ENCODE peak calls at places on chromosome X, in five cellular contexts. One of them, this sample, is unnamed.

GRCh38 chrX:40931921-40932320 is 153.3 kb upstream of the USP9X start:
- DNase-seq in stimulated activated CD8-positive, alpha-beta memory T cell treated with anti-CD3 and anti-CD28 coated beads, Interleukin-7, amount 100 ng/mL, for 4 hours: no peak
- DNase-seq in hypothalamus: peak; percentile 0
- DNase-seq in astrocyte of the spinal cord: no peak
- DNase-seq in stimulated activated CD4-positive, alpha-beta T cell treated with anti-CD3 and anti-CD28 coated beads, TNF-alpha, amount 100 ng/mL, for 4 hours: no peak
- DNase-seq in this sample: no peak

GRCh38 chrX:40157228-40158035 is 59.7 kb upstream of the BCOR start:
- DNase-seq in astrocyte of the spinal cord: no peak
- DNase-seq in stimulated activated CD8-positive, alpha-beta memory T cell treated with anti-CD3 and anti-CD28 coated beads, Interleukin-7, amount 100 ng/mL, for 4 hours: no peak
- DNase-seq in stimulated activated CD4-positive, alpha-beta T cell treated with anti-CD3 and anti-CD28 coated beads, TNF-alpha, amount 100 ng/mL, for 4 hours: no peak
- DNase-seq in hypothalamus: no peak
- DNase-seq in this sample: no peak

GRCh38 chrX:112521658-112522057 is 158.1 kb downstream of the LHFPL1 start:
- DNase-seq in hypothalamus: no peak
- DNase-seq in stimulated activated CD8-positive, alpha-beta memory T cell treated with anti-CD3 and anti-CD28 coated beads, Interleukin-7, amount 100 ng/mL, for 4 hours: no peak
- DNase-seq in astrocyte of the spinal cord: no peak
- DNase-seq in stimulated activated CD4-positive, alpha-beta T cell treated with anti-CD3 and anti-CD28 coated beads, TNF-alpha, amount 100 ng/mL, for 4 hours: no peak
- DNase-seq in this sample: no peak

GRCh38 chrX:17405225-17405969 is 30.4 kb downstream of the NHS start:
- DNase-seq in stimulated activated CD8-positive, alpha-beta memory T cell treated with anti-CD3 and anti-CD28 coated beads, Interleukin-7, amount 100 ng/mL, for 4 hours: no peak
- DNase-seq in astrocyte of the spinal cord: no peak
- DNase-seq in stimulated activated CD4-positive, alpha-beta T cell treated with anti-CD3 and anti-CD28 coated beads, TNF-alpha, amount 100 ng/mL, for 4 hours: no peak
- DNase-seq in hypothalamus: no peak
- DNase-seq in this sample: no peak

GRCh38 chrX:128457674-128458073 is 405.5 kb upstream of the ACTRT1 start:
- DNase-seq in stimulated activated CD8-positive, alpha-beta memory T cell treated with anti-CD3 and anti-CD28 coated beads, Interleukin-7, amount 100 ng/mL, for 4 hours: no peak
- DNase-seq in astrocyte of the spinal cord: no peak
- DNase-seq in hypothalamus: no peak
- DNase-seq in stimulated activated CD4-positive, alpha-beta T cell treated with anti-CD3 and anti-CD28 coated beads, TNF-alpha, amount 100 ng/mL, for 4 hours: no peak
- DNase-seq in this sample: no peak

GRCh38 chrX:98194036-98194435 is 1310.3 kb downstream of the RPA4 start:
- DNase-seq in astrocyte of the spinal cord: no peak
- DNase-seq in stimulated activated CD8-positive, alpha-beta memory T cell treated with anti-CD3 and anti-CD28 coated beads, Interleukin-7, amount 100 ng/mL, for 4 hours: no peak
- DNase-seq in stimulated activated CD4-positive, alpha-beta T cell treated with anti-CD3 and anti-CD28 coated beads, TNF-alpha, amount 100 ng/mL, for 4 hours: no peak
- DNase-seq in hypothalamus: no peak
- DNase-seq in this sample: no peak

GRCh38 chrX:124289443-124289842 is 43.0 kb upstream of the TEX13D start:
- DNase-seq in hypothalamus: no peak
- DNase-seq in astrocyte of the spinal cord: no peak
- DNase-seq in stimulated activated CD8-positive, alpha-beta memory T cell treated with anti-CD3 and anti-CD28 coated beads, Interleukin-7, amount 100 ng/mL, for 4 hours: no peak
- DNase-seq in stimulated activated CD4-positive, alpha-beta T cell treated with anti-CD3 and anti-CD28 coated beads, TNF-alpha, amount 100 ng/mL, for 4 hours: no peak
- DNase-seq in this sample: no peak

GRCh38 chrX:74449322-74449936 is 28.1 kb downstream of the SLC16A2 start:
- DNase-seq in astrocyte of the spinal cord: peak; percentile 78
- DNase-seq in stimulated activated CD4-positive, alpha-beta T cell treated with anti-CD3 and anti-CD28 coated beads, TNF-alpha, amount 100 ng/mL, for 4 hours: peak; percentile 2
- DNase-seq in hypothalamus: no peak
- DNase-seq in stimulated activated CD8-positive, alpha-beta memory T cell treated with anti-CD3 and anti-CD28 coated beads, Interleukin-7, amount 100 ng/mL, for 4 hours: peak; percentile 3
- DNase-seq in this sample: no peak

GRCh38 chrX:21708116-21708515 is 49.8 kb downstream of the SMPX start:
- DNase-seq in stimulated activated CD8-positive, alpha-beta memory T cell treated with anti-CD3 and anti-CD28 coated beads, Interleukin-7, amount 100 ng/mL, for 4 hours: no peak
- DNase-seq in stimulated activated CD4-positive, alpha-beta T cell treated with anti-CD3 and anti-CD28 coated beads, TNF-alpha, amount 100 ng/mL, for 4 hours: no peak
- DNase-seq in hypothalamus: no peak
- DNase-seq in astrocyte of the spinal cord: no peak
- DNase-seq in this sample: peak; percentile 6

GRCh38 chrX:68929332-68930150 is 100.7 kb downstream of the EFNB1 start:
- DNase-seq in stimulated activated CD8-positive, alpha-beta memory T cell treated with anti-CD3 and anti-CD28 coated beads, Interleukin-7, amount 100 ng/mL, for 4 hours: no peak
- DNase-seq in hypothalamus: no peak
- DNase-seq in stimulated activated CD4-positive, alpha-beta T cell treated with anti-CD3 and anti-CD28 coated beads, TNF-alpha, amount 100 ng/mL, for 4 hours: no peak
- DNase-seq in astrocyte of the spinal cord: peak; percentile 81
- DNase-seq in this sample: peak; percentile 75

GRCh38 chrX:139429913-139430312 is 100.6 kb upstream of the F9 start:
- DNase-seq in hypothalamus: no peak
- DNase-seq in stimulated activated CD8-positive, alpha-beta memory T cell treated with anti-CD3 and anti-CD28 coated beads, Interleukin-7, amount 100 ng/mL, for 4 hours: no peak
- DNase-seq in astrocyte of the spinal cord: no peak
- DNase-seq in stimulated activated CD4-positive, alpha-beta T cell treated with anti-CD3 and anti-CD28 coated beads, TNF-alpha, amount 100 ng/mL, for 4 hours: no peak
- DNase-seq in this sample: no peak

GRCh38 chrX:110162867-110163266 is 155.0 kb downstream of the AMMECR1 start:
- DNase-seq in astrocyte of the spinal cord: no peak
- DNase-seq in stimulated activated CD8-positive, alpha-beta memory T cell treated with anti-CD3 and anti-CD28 coated beads, Interleukin-7, amount 100 ng/mL, for 4 hours: no peak
- DNase-seq in stimulated activated CD4-positive, alpha-beta T cell treated with anti-CD3 and anti-CD28 coated beads, TNF-alpha, amount 100 ng/mL, for 4 hours: no peak
- DNase-seq in hypothalamus: no peak
- DNase-seq in this sample: no peak

GRCh38 chrX:8730812-8731578 is 942 bp downstream of the ANOS1 start:
- DNase-seq in hypothalamus: no peak
- DNase-seq in astrocyte of the spinal cord: no peak
- DNase-seq in stimulated activated CD4-positive, alpha-beta T cell treated with anti-CD3 and anti-CD28 coated beads, TNF-alpha, amount 100 ng/mL, for 4 hours: no peak
- DNase-seq in stimulated activated CD8-positive, alpha-beta memory T cell treated with anti-CD3 and anti-CD28 coated beads, Interleukin-7, amount 100 ng/mL, for 4 hours: no peak
- DNase-seq in this sample: no peak

GRCh38 chrX:9862525-9862924 is 76.3 kb downstream of the SHROOM2 start:
- DNase-seq in hypothalamus: no peak
- DNase-seq in astrocyte of the spinal cord: no peak
- DNase-seq in stimulated activated CD4-positive, alpha-beta T cell treated with anti-CD3 and anti-CD28 coated beads, TNF-alpha, amount 100 ng/mL, for 4 hours: no peak
- DNase-seq in stimulated activated CD8-positive, alpha-beta memory T cell treated with anti-CD3 and anti-CD28 coated beads, Interleukin-7, amount 100 ng/mL, for 4 hours: no peak
- DNase-seq in this sample: no peak

GRCh38 chrX:46770006-46770816 is 11.3 kb upstream of the SLC9A7 start:
- DNase-seq in stimulated activated CD4-positive, alpha-beta T cell treated with anti-CD3 and anti-CD28 coated beads, TNF-alpha, amount 100 ng/mL, for 4 hours: no peak
- DNase-seq in astrocyte of the spinal cord: peak; percentile 66
- DNase-seq in hypothalamus: no peak
- DNase-seq in stimulated activated CD8-positive, alpha-beta memory T cell treated with anti-CD3 and anti-CD28 coated beads, Interleukin-7, amount 100 ng/mL, for 4 hours: no peak
- DNase-seq in this sample: peak; percentile 63

GRCh38 chrX:10072786-10073568 is 83.8 kb upstream of the CLCN4 start:
- DNase-seq in astrocyte of the spinal cord: no peak
- DNase-seq in hypothalamus: peak; percentile 10
- DNase-seq in stimulated activated CD8-positive, alpha-beta memory T cell treated with anti-CD3 and anti-CD28 coated beads, Interleukin-7, amount 100 ng/mL, for 4 hours: no peak
- DNase-seq in stimulated activated CD4-positive, alpha-beta T cell treated with anti-CD3 and anti-CD28 coated beads, TNF-alpha, amount 100 ng/mL, for 4 hours: no peak
- DNase-seq in this sample: no peak

GRCh38 chrX:73289039-73289438 is 74.4 kb upstream of the NAP1L2 start:
- DNase-seq in stimulated activated CD4-positive, alpha-beta T cell treated with anti-CD3 and anti-CD28 coated beads, TNF-alpha, amount 100 ng/mL, for 4 hours: no peak
- DNase-seq in stimulated activated CD8-positive, alpha-beta memory T cell treated with anti-CD3 and anti-CD28 coated beads, Interleukin-7, amount 100 ng/mL, for 4 hours: no peak
- DNase-seq in hypothalamus: no peak
- DNase-seq in astrocyte of the spinal cord: no peak
- DNase-seq in this sample: no peak

GRCh38 chrX:50147972-50148371 is 52.8 kb downstream of the AKAP4 start:
- DNase-seq in astrocyte of the spinal cord: no peak
- DNase-seq in hypothalamus: no peak
- DNase-seq in stimulated activated CD4-positive, alpha-beta T cell treated with anti-CD3 and anti-CD28 coated beads, TNF-alpha, amount 100 ng/mL, for 4 hours: no peak
- DNase-seq in stimulated activated CD8-positive, alpha-beta memory T cell treated with anti-CD3 and anti-CD28 coated beads, Interleukin-7, amount 100 ng/mL, for 4 hours: no peak
- DNase-seq in this sample: no peak

GRCh38 chrX:154370300-154370881 is 4.0 kb downstream of the FLNA start:
- DNase-seq in stimulated activated CD8-positive, alpha-beta memory T cell treated with anti-CD3 and anti-CD28 coated beads, Interleukin-7, amount 100 ng/mL, for 4 hours: no peak
- DNase-seq in astrocyte of the spinal cord: no peak
- DNase-seq in stimulated activated CD4-positive, alpha-beta T cell treated with anti-CD3 and anti-CD28 coated beads, TNF-alpha, amount 100 ng/mL, for 4 hours: no peak
- DNase-seq in hypothalamus: no peak
- DNase-seq in this sample: no peak

GRCh38 chrX:24282381-24283121 is 31.3 kb downstream of the SUPT20HL2 start:
- DNase-seq in hypothalamus: no peak
- DNase-seq in astrocyte of the spinal cord: peak; percentile 31
- DNase-seq in stimulated activated CD8-positive, alpha-beta memory T cell treated with anti-CD3 and anti-CD28 coated beads, Interleukin-7, amount 100 ng/mL, for 4 hours: no peak
- DNase-seq in stimulated activated CD4-positive, alpha-beta T cell treated with anti-CD3 and anti-CD28 coated beads, TNF-alpha, amount 100 ng/mL, for 4 hours: no peak
- DNase-seq in this sample: peak; percentile 51

This sample was measured in fibroblast of lung.